ENCODE peak calls at places on chromosomes 16 and 17, in six cellular contexts. J is SK-N-SH, M is MM.1S, Z is HCT116, W is HepG2, R is astrocyte. C is an unnamed sample. For H3K36me3, the result is how much of the 10 kb centered on the place peaks cover.

GRCh38 chr16:81625544-81626152 is 153.4 kb upstream of the PLCG2 start:
- DNase-seq in W (no peak), R (peak), Z (no peak), M (no peak), J (no peak), C (peak)

GRCh38 chr17:32783602-32784001 is 93.3 kb downstream of the MYO1D start:
- DNase-seq in W (peak), M (peak), J (peak), R (peak), Z (peak), C (peak)

GRCh38 chr16:1890701-1891035 is 18.7 kb upstream of the MEIOB start:
- DNase-seq in J (peak), W (no peak), Z (no peak), M (no peak), R (no peak), C (no peak)

GRCh38 chr17:30597776-30598288 is 120.6 kb downstream of the GOSR1 start:
- DNase-seq in M (no peak), Z (no peak), W (peak), J (no peak), R (no peak), C (no peak)

GRCh38 chr16:12067714-12068401 is 91.3 kb downstream of the SNX29 start:
- DNase-seq in Z (peak), W (peak), M (peak), R (peak), J (peak), C (peak)

GRCh38 chr17:51230306-51230705 is 29.5 kb downstream of the MBTD1 start:
- DNase-seq in R (peak), Z (no peak), J (no peak), M (no peak), W (no peak), C (peak)

GRCh38 chr17:67818110-67819002 is 6.9 kb upstream of the BPTF start:
- DNase-seq in Z (no peak), M (peak), R (no peak), J (no peak), W (no peak), C (peak)

GRCh38 chr16:54493076-54493475 is 206.5 kb upstream of the IRX3 start:
- DNase-seq in Z (no peak), R (peak), J (no peak), W (no peak), M (no peak), C (no peak)

GRCh38 chr17:68972119-68972704 is 17.0 kb upstream of the ABCA8 start:
- DNase-seq in J (peak), R (no peak), Z (peak), M (peak), W (peak), C (peak)

GRCh38 chr16:84526794-84527485 is 22.5 kb upstream of the MEAK7 start:
- DNase-seq in W (no peak), Z (no peak), R (peak), M (no peak), J (no peak), C (no peak)

GRCh38 chr16:19767497-19767896 is 49.4 kb downstream of the IQCK start:
- DNase-seq in M (no peak), J (no peak), W (no peak), R (no peak), Z (no peak), C (no peak)

GRCh38 chr16:23999663-24000062 is 163.9 kb downstream of the PRKCB start:
- DNase-seq in R (no peak), W (no peak), M (no peak), Z (no peak), J (no peak), C (no peak)

GRCh38 chr17:31327534-31328526 is 6.4 kb upstream of the EVI2A start:
- DNase-seq in Z (no peak), W (peak), J (no peak), M (no peak), R (peak), C (no peak)

GRCh38 chr17:9924735-9925191 is 19.7 kb upstream of the RCVRN start:
- DNase-seq in W (peak), J (peak), M (peak), R (peak), Z (peak), C (peak)

GRCh38 chr16:14436410-14436955 is 193.6 kb downstream of the PARN start:
- DNase-seq in W (no peak), Z (no peak), M (no peak), J (no peak), R (no peak), C (no peak)

GRCh38 chr16:13316008-13316407 is 414.6 kb downstream of the SHISA9 start:
- DNase-seq in M (no peak), Z (no peak), J (no peak), W (no peak), R (peak), C (no peak)

GRCh38 chr17:59668816-59669215 is 38.4 kb downstream of the PTRH2 start:
- DNase-seq in Z (peak), M (no peak), W (no peak), R (peak), J (no peak), C (no peak)

GRCh38 chr17:50028207-50029120 is 27.4 kb upstream of the ITGA3 start:
- DNase-seq in W (no peak), J (peak), M (no peak), Z (no peak), R (peak), C (no peak)

GRCh38 chr16:85235988-85236831 is 123.9 kb upstream of the CIBAR2 start:
- DNase-seq in J (no peak), M (no peak), W (no peak), Z (no peak), R (no peak), C (no peak)

GRCh38 chr17:48127371-48128051 is 19.9 kb downstream of the SNX11 start:
- DNase-seq in J (no peak), W (no peak), M (no peak), Z (peak), R (peak), C (no peak)

GRCh38 chr17:76681222-76682137 is 29.3 kb downstream of the MXRA7 start:
- DNase-seq in R (peak), Z (peak), J (peak), W (peak), M (peak), C (peak)

GRCh38 chr17:57570740-57571344 is 174.3 kb downstream of the CCDC182 start:
- DNase-seq in Z (no peak), W (no peak), M (no peak), R (no peak), J (no peak), C (no peak)
- H3K4me2 ChIP-seq in Z (no peak), W (no peak), M (no peak), R (no peak), J (no peak), C (no peak)

DNA sequence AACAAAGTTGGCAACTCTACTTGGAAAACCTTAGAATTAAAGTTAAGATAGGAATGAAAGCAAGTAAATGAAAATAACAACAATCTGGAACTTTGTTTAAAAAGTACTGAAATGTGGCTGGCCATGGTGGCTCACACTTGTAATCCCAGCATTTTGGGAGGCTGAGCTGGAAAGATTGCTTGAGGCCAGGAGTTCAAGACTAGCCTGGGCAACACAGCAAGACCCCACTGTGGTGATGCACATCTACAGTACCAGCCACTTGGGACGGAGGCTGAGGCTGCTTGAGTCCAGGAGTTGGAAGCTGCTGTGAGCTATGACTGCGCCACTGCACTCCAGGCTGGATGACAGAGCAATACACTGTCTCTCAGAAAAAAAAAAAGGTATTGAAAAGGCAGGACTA is 51.7 kb downstream of the SYNRG start:
- DNase-seq in W (no peak), J (no peak), M (no peak), Z (no peak), R (no peak), C (no peak)
- H3K36me3 ChIP-seq in W (under half), J (half or more), M (under half), Z (under half), R (under half), C (half or more)

GRCh38 chr17:29036584-29036983 is 6.4 kb upstream of the PIPOX start:
- DNase-seq in W (no peak), M (no peak), Z (no peak), J (no peak), R (no peak), C (peak)

GRCh38 chr17:29034510-29034909 is 8.4 kb upstream of the PIPOX start:
- DNase-seq in J (no peak), Z (no peak), M (no peak), W (no peak), R (no peak), C (no peak)

GRCh38 chr17:29037739-29038465 is 5.0 kb upstream of the PIPOX start:
- DNase-seq in Z (no peak), W (no peak), J (peak), M (no peak), R (no peak), C (no peak)

GRCh38 chr17:29032067-29032551 is 10.8 kb upstream of the PIPOX start:
- DNase-seq in M (no peak), J (no peak), R (no peak), Z (no peak), W (no peak), C (no peak)

GRCh38 chr17:29032798-29033197 is 10.1 kb upstream of the PIPOX start:
- DNase-seq in W (no peak), R (no peak), M (no peak), Z (no peak), J (no peak), C (no peak)
- H3K9ac ChIP-seq in W (no peak), R (no peak), M (no peak), Z (no peak), J (no peak), C (no peak)

GRCh38 chr16:78198299-78198698 is 98.8 kb downstream of the WWOX start:
- DNase-seq in W (no peak), J (no peak), Z (no peak), R (no peak), M (no peak), C (no peak)

GRCh38 chr16:78195868-78196267 is 96.4 kb downstream of the WWOX start:
- DNase-seq in W (no peak), Z (no peak), J (no peak), M (no peak), R (no peak), C (peak)

GRCh38 chr16:78192734-78193133 is 93.3 kb downstream of the WWOX start:
- DNase-seq in W (no peak), M (no peak), R (no peak), J (no peak), Z (no peak), C (no peak)

GRCh38 chr16:78196527-78196926 is 97.1 kb downstream of the WWOX start:
- DNase-seq in M (no peak), Z (no peak), R (no peak), J (peak), W (no peak), C (peak)

GRCh38 chr16:78194948-78195347 is 95.5 kb downstream of the WWOX start:
- DNase-seq in R (no peak), J (no peak), Z (no peak), W (no peak), M (no peak), C (no peak)
- H3K4me2 ChIP-seq in R (no peak), J (no peak), Z (no peak), W (no peak), M (no peak), C (peak)

GRCh38 chr17:7591596-7591995 is 1.7 kb upstream of the SOX15 start:
- DNase-seq in Z (no peak), M (no peak), W (no peak), R (no peak), J (no peak), C (no peak)
- H3K36me3 ChIP-seq in Z (half or more), M (under half), W (half or more), R (under half), J (under half), C (under half)

C was measured in Karpas-422.